ENCODE peak calls at places on chromosomes 1 and 21, in four cellular contexts. X is stimulated activated CD4-positive, alpha-beta T cell treated with anti-CD3 and anti-CD28 coated beads, Interleukin-1b, Interleukin-23, amount 100 ng/mL, for 4 hours; C is COR-L47; F is cardiac fibroblast. H is an unnamed sample.

GRCh38 chr1:107003972-107004371 is 52.5 kb upstream of the PRMT6 start:
- DNase-seq in X (no peak), C (no peak), F (no peak), H (no peak)

GRCh38 chr1:64033667-64034215 is 169.7 kb upstream of the UBE2U start:
- DNase-seq in X (no peak), C (no peak), F (peak), H (no peak)

GRCh38 chr1:18341291-18342058 is 139.3 kb upstream of the KLHDC7A start:
- DNase-seq in X (no peak), C (no peak), F (no peak), H (no peak)

GRCh38 chr21:44498965-44499560 is 40.9 kb downstream of the KRTAP10-1 start:
- DNase-seq in X (no peak), C (peak), F (no peak), H (no peak)

GRCh38 chr21:39575778-39576177 is 37.0 kb upstream of the B3GALT5 start:
- DNase-seq in X (no peak), C (no peak), F (no peak), H (peak)

GRCh38 chr1:221264848-221265247 is 385.6 kb downstream of the HLX start:
- DNase-seq in X (no peak), C (no peak), F (peak), H (no peak)

GRCh38 chr1:53460211-53460634 is 1.0 kb downstream of the DMRTB1 start:
- DNase-seq in X (no peak), C (no peak), F (no peak), H (no peak)

GRCh38 chr1:110555807-110556470 is 37.0 kb upstream of the KCNA10 start:
- DNase-seq in X (no peak), C (peak), F (no peak), H (no peak)

GRCh38 chr21:39863111-39863510 is 4.1 kb upstream of the PCP4 start:
- DNase-seq in X (no peak), C (peak), F (no peak), H (peak)

GRCh38 chr1:234141006-234141405 is 232.2 kb upstream of the COA6 start:
- DNase-seq in X (no peak), C (no peak), F (no peak), H (no peak)

GRCh38 chr1:67053535-67053784 is 488 bp downstream of the SLC35D1 start:
- DNase-seq in X (no peak), C (no peak), F (no peak), H (no peak)

GRCh38 chr1:14137411-14138134 is 437.6 kb downstream of the PRDM2 start:
- DNase-seq in X (no peak), C (no peak), F (no peak), H (peak)

GRCh38 chr21:38293765-38294164 is 37.0 kb downstream of the KCNJ15 start:
- DNase-seq in X (no peak), C (no peak), F (no peak), H (no peak)

GRCh38 chr1:57966751-57967406 is 543.0 kb upstream of the DAB1 start:
- DNase-seq in X (no peak), C (no peak), F (no peak), H (no peak)

GRCh38 chr1:8794605-8795004 is 22.8 kb downstream of the RERE start:
- DNase-seq in X (no peak), C (no peak), F (no peak), H (no peak)

GRCh38 chr21:29017639-29018237 is 1.4 kb downstream of the RWDD2B start:
- DNase-seq in X (no peak), C (no peak), F (peak), H (no peak)

GRCh38 chr1:35717911-35718476 is 690 bp downstream of the C1orf216 start:
- DNase-seq in X (no peak), C (peak), F (peak), H (no peak)

GRCh38 chr1:203176744-203177460 is 1.3 kb upstream of the MYBPH start:
- DNase-seq in X (no peak), C (no peak), F (no peak), H (no peak)

GRCh38 chr1:192382758-192383157 is 66.0 kb downstream of the RGS21 start:
- DNase-seq in X (no peak), C (no peak), F (no peak), H (no peak)

GRCh38 chr1:19310720-19311502 is 1.0 kb downstream of the AKR7A2 start:
- DNase-seq in X (no peak), C (no peak), F (no peak), H (no peak)

GRCh38 chr21:15774590-15774989 is 44.8 kb downstream of the USP25 start:
- DNase-seq in X (no peak), C (no peak), F (peak), H (no peak)

GRCh38 chr1:55981015-55981635 is 598.2 kb downstream of the PLPP3 start:
- DNase-seq in X (no peak), C (no peak), F (peak), H (no peak)

GRCh38 chr1:147723691-147724323 is 36.6 kb downstream of the GJA5 start:
- DNase-seq in X (no peak), C (peak), F (peak), H (no peak)

GRCh38 chr1:31977361-31978131 is 36.1 kb upstream of the KHDRBS1 start:
- DNase-seq in X (no peak), C (peak), F (peak), H (no peak)

H was measured in epithelial cell of prostate.